ENCODE peak calls at places on chromosomes 12 and 14, in four cellular contexts. I is astrocyte, K is tibial artery, R is cardiac muscle cell. X is an unnamed sample.

GRCh38 chr12:128971802-128972201 is 118.5 kb downstream of the GLT1D1 start:
- DNase-seq in I (no peak), K (no peak), R (no peak), X (no peak)

GRCh38 chr14:95255487-95255886 is 64.2 kb downstream of the CLMN start:
- DNase-seq in I (peak; percentile 71), K (peak; percentile 33), R (peak; percentile 81), X (peak; percentile 94)

GRCh38 chr14:20427231-20428009 is 8.5 kb downstream of the KLHL33 start:
- DNase-seq in I (peak; percentile 59), K (no peak), R (peak; percentile 61), X (no peak)

GRCh38 chr14:93126124-93126523 is 10.4 kb upstream of the ITPK1 start:
- DNase-seq in I (no peak), K (no peak), R (no peak), X (no peak)

GRCh38 chr12:77225373-77225772 is 160.0 kb upstream of the E2F7 start:
- DNase-seq in I (no peak), K (no peak), R (no peak), X (no peak)

GRCh38 chr12:127411141-127411915 is 855.6 kb upstream of the TMEM132C start:
- DNase-seq in I (no peak), K (no peak), R (no peak), X (no peak)

GRCh38 chr12:110546339-110546738 is 36.8 kb downstream of the PPTC7 start:
- DNase-seq in I (peak; percentile 95), K (no peak), R (peak; percentile 83), X (no peak)

GRCh38 chr14:105377555-105378182 is 20.7 kb upstream of the TEX22 start:
- DNase-seq in I (no peak), K (no peak), R (no peak), X (no peak)

GRCh38 chr14:68790656-68791077 is 2.2 kb downstream of the ZFP36L1 start:
- DNase-seq in I (no peak), K (no peak), R (peak; percentile 43), X (no peak)

GRCh38 chr12:7933255-7933726 is 2.7 kb downstream of the SLC2A3 start:
- DNase-seq in I (peak; percentile 93), K (peak; percentile 78), R (peak; percentile 96), X (peak; percentile 73)

GRCh38 chr12:79883216-79883615 is 51.7 kb downstream of the PPP1R12A start:
- DNase-seq in I (peak; percentile 73), K (no peak), R (peak; percentile 21), X (no peak)

GRCh38 chr12:71799105-71799504 is 40.5 kb upstream of the TBC1D15 start:
- DNase-seq in I (no peak), K (no peak), R (no peak), X (no peak)

GRCh38 chr14:42475289-42475688 is 868.6 kb downstream of the LRFN5 start:
- DNase-seq in I (no peak), K (no peak), R (no peak), X (no peak)

GRCh38 chr14:70856851-70857498 is 47.7 kb upstream of the MAP3K9 start:
- DNase-seq in I (peak; percentile 98), K (no peak), R (peak; percentile 56), X (no peak)

GRCh38 chr12:71742998-71743397 is 11.7 kb upstream of the RAB21 start:
- DNase-seq in I (no peak), K (no peak), R (no peak), X (no peak)

GRCh38 chr12:116808113-116808786 is 70.1 kb downstream of the RNFT2 start:
- DNase-seq in I (no peak), K (no peak), R (no peak), X (no peak)

GRCh38 chr12:54891717-54892478 is 37.6 kb downstream of the MUCL1 start:
- DNase-seq in I (no peak), K (no peak), R (peak; percentile 1), X (peak; percentile 65)

GRCh38 chr14:62957562-62957961 is 87.7 kb downstream of the KCNH5 start:
- DNase-seq in I (peak; percentile 100), K (no peak), R (peak; percentile 74), X (no peak)

GRCh38 chr14:62123959-62124358 is 361.7 kb downstream of the SNAPC1 start:
- DNase-seq in I (no peak), K (no peak), R (no peak), X (no peak)

GRCh38 chr14:77613207-77613606 is 3.2 kb downstream of the SPTLC2 start:
- DNase-seq in I (peak; percentile 27), K (no peak), R (peak; percentile 27), X (no peak)

GRCh38 chr12:124914392-124915248 is at the start of gene UBC:
- DNase-seq in I (peak; percentile 90), K (peak; percentile 88), R (peak; percentile 95), X (peak; percentile 95)

GRCh38 chr14:85195872-85196477 is 334.0 kb upstream of the FLRT2 start:
- DNase-seq in I (no peak), K (no peak), R (peak; percentile 33), X (no peak)

GRCh38 chr12:75710361-75711069 is 199.1 kb upstream of the KRR1 start:
- DNase-seq in I (no peak), K (no peak), R (no peak), X (no peak)

GRCh38 chr12:132700212-132700913 is 10.3 kb upstream of the PGAM5 start:
- DNase-seq in I (peak; percentile 31), K (no peak), R (peak; percentile 41), X (no peak)

GRCh38 chr14:58131386-58131785 is 20.6 kb downstream of the ARMH4 start:
- DNase-seq in I (peak; percentile 52), K (no peak), R (no peak), X (no peak)

GRCh38 chr14:33493990-33494389 is 456.9 kb downstream of the EGLN3 start:
- DNase-seq in I (no peak), K (no peak), R (no peak), X (no peak)

GRCh38 chr14:59349154-59349772 is 115.9 kb downstream of the GPR135 start:
- DNase-seq in I (no peak), K (no peak), R (no peak), X (no peak)

GRCh38 chr12:117685115-117685926 is 283.5 kb downstream of the KSR2 start:
- DNase-seq in I (peak; percentile 85), K (peak; percentile 83), R (peak; percentile 4), X (peak; percentile 72)

GRCh38 chr12:90897981-90898380 is 57.0 kb downstream of the CCER1 start:
- DNase-seq in I (no peak), K (no peak), R (no peak), X (no peak)

GRCh38 chr12:131726-132465 is 65.3 kb downstream of the IQSEC3 start:
- DNase-seq in I (no peak), K (no peak), R (peak; percentile 13), X (no peak)

GRCh38 chr12:50764116-50764860 is 387 bp downstream of the ATF1 start:
- DNase-seq in I (no peak), K (peak; percentile 29), R (peak; percentile 49), X (peak; percentile 78)

GRCh38 chr12:77782034-77782433 is 48.7 kb upstream of the NAV3 start:
- DNase-seq in I (no peak), K (no peak), R (no peak), X (no peak)

GRCh38 chr12:64456119-64456518 is 4.2 kb downstream of the TBK1 start:
- DNase-seq in I (no peak), K (no peak), R (no peak), X (no peak)
- H3K4me1 ChIP-seq in I (peaks cover 5% of the 10 kb centered on the region), K (peaks cover 25% of the 10 kb centered on the region), R (peaks cover 5% of the 10 kb centered on the region), X (peaks cover 8% of the 10 kb centered on the region)

DNA sequence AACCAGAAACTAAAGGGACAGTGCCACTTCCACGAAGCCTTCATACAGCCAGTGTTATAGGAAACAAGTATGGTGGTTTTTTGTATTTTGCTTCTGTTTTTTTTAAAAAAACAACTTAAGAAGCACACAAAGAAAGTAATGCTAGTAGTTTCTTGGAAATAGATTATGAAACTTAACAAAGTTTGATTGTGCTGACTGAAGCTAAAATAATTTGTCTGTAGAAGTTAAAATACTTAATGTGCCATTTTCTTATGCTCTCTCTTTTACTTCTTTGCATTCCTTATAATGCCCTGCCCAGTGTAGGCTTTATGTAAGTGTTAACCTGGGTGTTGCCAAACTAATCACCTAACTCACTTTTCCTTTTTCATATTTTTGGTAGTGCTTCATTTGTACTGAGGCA is 16.4 kb downstream of the HCFC2 start:
- DNase-seq in I (no peak), K (no peak), R (no peak), X (no peak)
- H3K36me3 ChIP-seq in I (peaks cover 22% of the 10 kb centered on the region), K (peaks cover 27% of the 10 kb centered on the region), R (peaks cover 10% of the 10 kb centered on the region), X (no peaks in the 10 kb centered on the region)

GRCh38 chr12:3041558-3042164 is 35.5 kb upstream of the TSPAN9 start:
- DNase-seq in I (peak; percentile 32), K (peak; percentile 62), R (peak; percentile 83), X (peak; percentile 60)
- TF ChIP-seq CTCF in I (peak; percentile 60), K (peak; percentile 63), R (peak; percentile 78), X (peak; percentile 43)

GRCh38 chr14:99248761-99249171 is 23.2 kb downstream of the BCL11B start:
- DNase-seq in I (no peak), K (no peak), R (no peak), X (no peak)
- H3K4me1 ChIP-seq in I (peaks cover 6% of the 10 kb centered on the region), K (peaks cover 16% of the 10 kb centered on the region), R (peaks cover 8% of the 10 kb centered on the region), X (no peaks in the 10 kb centered on the region)